ENCODE peak calls at places on chromosomes 6 and 20, in nine cellular contexts. One of them, this sample, is unnamed.

GRCh38 chr20:50163570-50164317 is 10.2 kb upstream of the PEDS1 start:
- DNase-seq in epithelial cell of esophagus: peak; percentile 59
- DNase-seq in foreskin fibroblast: peak; percentile 61
- DNase-seq in neural progenitor cell: no peak
- DNase-seq in keratinocyte: no peak
- DNase-seq in lower lobe of right lung: no peak
- DNase-seq in CD8-positive, alpha-beta T cell: no peak
- DNase-seq in A549: no peak
- DNase-seq in pancreas: no peak
- DNase-seq in this sample: peak; percentile 52

GRCh38 chr6:21885101-21885500 is 291.6 kb downstream of the SOX4 start:
- DNase-seq in pancreas: no peak
- DNase-seq in A549: no peak
- DNase-seq in keratinocyte: no peak
- DNase-seq in foreskin fibroblast: no peak
- DNase-seq in neural progenitor cell: no peak
- DNase-seq in lower lobe of right lung: no peak
- DNase-seq in epithelial cell of esophagus: no peak
- DNase-seq in CD8-positive, alpha-beta T cell: no peak
- DNase-seq in this sample: no peak

GRCh38 chr6:113699239-113699638 is 157.9 kb upstream of the MARCKS start:
- DNase-seq in lower lobe of right lung: no peak
- DNase-seq in foreskin fibroblast: no peak
- DNase-seq in epithelial cell of esophagus: no peak
- DNase-seq in CD8-positive, alpha-beta T cell: no peak
- DNase-seq in A549: no peak
- DNase-seq in neural progenitor cell: no peak
- DNase-seq in pancreas: no peak
- DNase-seq in keratinocyte: no peak
- DNase-seq in this sample: no peak

GRCh38 chr6:169075211-169075621 is 178.4 kb downstream of the THBS2 start:
- DNase-seq in keratinocyte: no peak
- DNase-seq in CD8-positive, alpha-beta T cell: no peak
- DNase-seq in lower lobe of right lung: no peak
- DNase-seq in A549: no peak
- DNase-seq in neural progenitor cell: no peak
- DNase-seq in epithelial cell of esophagus: no peak
- DNase-seq in foreskin fibroblast: peak; percentile 83
- DNase-seq in pancreas: no peak
- DNase-seq in this sample: peak; percentile 88

GRCh38 chr20:64212750-64213149 is 42.8 kb upstream of the PCMTD2 start:
- DNase-seq in foreskin fibroblast: peak; percentile 65
- DNase-seq in A549: no peak
- DNase-seq in epithelial cell of esophagus: no peak
- DNase-seq in CD8-positive, alpha-beta T cell: no peak
- DNase-seq in pancreas: no peak
- DNase-seq in neural progenitor cell: no peak
- DNase-seq in keratinocyte: no peak
- DNase-seq in lower lobe of right lung: no peak
- DNase-seq in this sample: peak; percentile 29

GRCh38 chr6:11509471-11509870 is 28.1 kb upstream of the TMEM170B start:
- DNase-seq in foreskin fibroblast: no peak
- DNase-seq in pancreas: no peak
- DNase-seq in lower lobe of right lung: no peak
- DNase-seq in epithelial cell of esophagus: no peak
- DNase-seq in keratinocyte: no peak
- DNase-seq in neural progenitor cell: no peak
- DNase-seq in CD8-positive, alpha-beta T cell: no peak
- DNase-seq in A549: no peak
- DNase-seq in this sample: no peak

GRCh38 chr6:82783587-82784253 is 281.9 kb downstream of the UBE3D start:
- DNase-seq in foreskin fibroblast: no peak
- DNase-seq in pancreas: no peak
- DNase-seq in lower lobe of right lung: no peak
- DNase-seq in keratinocyte: no peak
- DNase-seq in A549: peak; percentile 2
- DNase-seq in CD8-positive, alpha-beta T cell: no peak
- DNase-seq in epithelial cell of esophagus: no peak
- DNase-seq in neural progenitor cell: peak; percentile 73
- DNase-seq in this sample: no peak

GRCh38 chr6:114240800-114241199 is 102.0 kb downstream of the HS3ST5 start:
- DNase-seq in CD8-positive, alpha-beta T cell: no peak
- DNase-seq in epithelial cell of esophagus: peak; percentile 58
- DNase-seq in neural progenitor cell: no peak
- DNase-seq in A549: no peak
- DNase-seq in pancreas: no peak
- DNase-seq in foreskin fibroblast: no peak
- DNase-seq in lower lobe of right lung: no peak
- DNase-seq in keratinocyte: no peak
- DNase-seq in this sample: no peak

GRCh38 chr6:83879746-83880145 is 20.3 kb downstream of the CYB5R4 start:
- DNase-seq in foreskin fibroblast: no peak
- DNase-seq in lower lobe of right lung: no peak
- DNase-seq in CD8-positive, alpha-beta T cell: no peak
- DNase-seq in A549: no peak
- DNase-seq in keratinocyte: no peak
- DNase-seq in pancreas: no peak
- DNase-seq in neural progenitor cell: no peak
- DNase-seq in epithelial cell of esophagus: no peak
- DNase-seq in this sample: no peak

GRCh38 chr20:58175425-58175824 is 53.0 kb downstream of the ANKRD60 start:
- DNase-seq in pancreas: no peak
- DNase-seq in keratinocyte: no peak
- DNase-seq in A549: no peak
- DNase-seq in lower lobe of right lung: no peak
- DNase-seq in CD8-positive, alpha-beta T cell: no peak
- DNase-seq in epithelial cell of esophagus: no peak
- DNase-seq in foreskin fibroblast: no peak
- DNase-seq in neural progenitor cell: no peak
- DNase-seq in this sample: no peak
- TF ChIP-seq CTCF in pancreas: no peak
- TF ChIP-seq CTCF in keratinocyte: no peak
- TF ChIP-seq CTCF in A549: no peak
- TF ChIP-seq CTCF in lower lobe of right lung: no peak
- TF ChIP-seq CTCF in CD8-positive, alpha-beta T cell: no peak
- TF ChIP-seq CTCF in epithelial cell of esophagus: no peak
- TF ChIP-seq CTCF in foreskin fibroblast: no peak
- TF ChIP-seq CTCF in neural progenitor cell: no peak
- TF ChIP-seq CTCF in this sample: no peak

DNA sequence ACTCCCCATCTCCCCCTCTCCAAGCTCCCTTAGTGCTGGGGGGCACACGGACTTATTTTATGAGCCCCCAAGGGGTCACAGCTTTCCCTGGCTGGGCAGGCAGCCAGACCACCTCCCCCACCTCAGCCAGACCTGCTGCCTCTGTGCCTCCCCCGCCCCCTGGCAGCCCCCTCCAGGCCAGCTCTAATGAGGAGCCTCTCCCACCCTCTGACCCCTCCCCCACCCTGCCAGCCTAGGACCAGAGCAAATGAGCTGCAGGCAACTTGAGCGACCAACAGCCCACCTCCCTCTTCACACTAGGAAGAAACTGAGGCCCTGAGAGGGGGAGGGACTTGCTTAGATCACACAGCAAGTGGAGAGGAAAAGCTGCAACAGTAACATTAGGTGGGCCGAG is 1.9 kb downstream of the GDF5 start:
- DNase-seq in CD8-positive, alpha-beta T cell: no peak
- DNase-seq in A549: no peak
- DNase-seq in keratinocyte: no peak
- DNase-seq in foreskin fibroblast: no peak
- DNase-seq in pancreas: no peak
- DNase-seq in lower lobe of right lung: no peak
- DNase-seq in neural progenitor cell: peak; percentile 44
- DNase-seq in epithelial cell of esophagus: no peak
- DNase-seq in this sample: no peak
- H3K4me3 ChIP-seq in CD8-positive, alpha-beta T cell: no peak overlapping the region
- H3K4me3 ChIP-seq in A549: no peak overlapping the region
- H3K4me3 ChIP-seq in keratinocyte: no peak overlapping the region
- H3K4me3 ChIP-seq in foreskin fibroblast: peak overlapping the region; percentile 46
- H3K4me3 ChIP-seq in pancreas: no peak overlapping the region
- H3K4me3 ChIP-seq in lower lobe of right lung: no peak overlapping the region
- H3K4me3 ChIP-seq in neural progenitor cell: no peak overlapping the region
- H3K4me3 ChIP-seq in epithelial cell of esophagus: no peak overlapping the region
- H3K4me3 ChIP-seq in this sample: peak overlapping the region; percentile 56

GRCh38 chr6:7073082-7073783 is 34.5 kb upstream of the RREB1 start:
- DNase-seq in pancreas: no peak
- DNase-seq in neural progenitor cell: no peak
- DNase-seq in keratinocyte: no peak
- DNase-seq in lower lobe of right lung: no peak
- DNase-seq in A549: no peak
- DNase-seq in foreskin fibroblast: no peak
- DNase-seq in epithelial cell of esophagus: peak; percentile 63
- DNase-seq in CD8-positive, alpha-beta T cell: no peak
- DNase-seq in this sample: no peak
- TF ChIP-seq CTCF in pancreas: no peak
- TF ChIP-seq CTCF in neural progenitor cell: no peak
- TF ChIP-seq CTCF in keratinocyte: no peak
- TF ChIP-seq CTCF in lower lobe of right lung: no peak
- TF ChIP-seq CTCF in A549: no peak
- TF ChIP-seq CTCF in foreskin fibroblast: no peak
- TF ChIP-seq CTCF in epithelial cell of esophagus: no peak
- TF ChIP-seq CTCF in CD8-positive, alpha-beta T cell: no peak
- TF ChIP-seq CTCF in this sample: no peak

GRCh38 chr6:32191696-32192607 is 491 bp downstream of the GPSM3 start:
- DNase-seq in A549: no peak
- DNase-seq in lower lobe of right lung: no peak
- DNase-seq in foreskin fibroblast: no peak
- DNase-seq in epithelial cell of esophagus: no peak
- DNase-seq in keratinocyte: no peak
- DNase-seq in pancreas: peak; percentile 69
- DNase-seq in CD8-positive, alpha-beta T cell: peak; percentile 56
- DNase-seq in neural progenitor cell: no peak
- DNase-seq in this sample: no peak
- H3K4me3 ChIP-seq in A549: no peak overlapping the region
- H3K4me3 ChIP-seq in lower lobe of right lung: peak overlapping the region; percentile 76
- H3K4me3 ChIP-seq in foreskin fibroblast: no peak overlapping the region
- H3K4me3 ChIP-seq in epithelial cell of esophagus: no peak overlapping the region
- H3K4me3 ChIP-seq in keratinocyte: no peak overlapping the region
- H3K4me3 ChIP-seq in pancreas: no peak overlapping the region
- H3K4me3 ChIP-seq in CD8-positive, alpha-beta T cell: peak overlapping the region; percentile 78
- H3K4me3 ChIP-seq in neural progenitor cell: no peak overlapping the region
- H3K4me3 ChIP-seq in this sample: no peak overlapping the region

GRCh38 chr20:34475979-34476736 is 40.1 kb upstream of the DYNLRB1 start:
- DNase-seq in pancreas: peak; percentile 52
- DNase-seq in CD8-positive, alpha-beta T cell: peak; percentile 54
- DNase-seq in lower lobe of right lung: peak; percentile 60
- DNase-seq in epithelial cell of esophagus: peak; percentile 21
- DNase-seq in keratinocyte: no peak
- DNase-seq in neural progenitor cell: peak; percentile 8
- DNase-seq in A549: peak; percentile 40
- DNase-seq in foreskin fibroblast: no peak
- DNase-seq in this sample: peak; percentile 23
- TF ChIP-seq CTCF in pancreas: peak; percentile 43
- TF ChIP-seq CTCF in CD8-positive, alpha-beta T cell: peak; percentile 54
- TF ChIP-seq CTCF in lower lobe of right lung: peak; percentile 64
- TF ChIP-seq CTCF in epithelial cell of esophagus: peak; percentile 27
- TF ChIP-seq CTCF in keratinocyte: no peak
- TF ChIP-seq CTCF in neural progenitor cell: no peak
- TF ChIP-seq CTCF in A549: peak; percentile 84
- TF ChIP-seq CTCF in foreskin fibroblast: peak; percentile 20
- TF ChIP-seq CTCF in this sample: peak; percentile 51

GRCh38 chr6:97915537-97915936 is 632.5 kb upstream of the MMS22L start:
- DNase-seq in foreskin fibroblast: no peak
- DNase-seq in neural progenitor cell: no peak
- DNase-seq in CD8-positive, alpha-beta T cell: no peak
- DNase-seq in lower lobe of right lung: no peak
- DNase-seq in epithelial cell of esophagus: no peak
- DNase-seq in A549: no peak
- DNase-seq in pancreas: no peak
- DNase-seq in keratinocyte: no peak
- DNase-seq in this sample: no peak
- H3K4me3 ChIP-seq in foreskin fibroblast: no peak overlapping the region
- H3K4me3 ChIP-seq in neural progenitor cell: no peak overlapping the region
- H3K4me3 ChIP-seq in CD8-positive, alpha-beta T cell: no peak overlapping the region
- H3K4me3 ChIP-seq in lower lobe of right lung: no peak overlapping the region
- H3K4me3 ChIP-seq in epithelial cell of esophagus: no peak overlapping the region
- H3K4me3 ChIP-seq in A549: no peak overlapping the region
- H3K4me3 ChIP-seq in pancreas: no peak overlapping the region
- H3K4me3 ChIP-seq in keratinocyte: no peak overlapping the region
- H3K4me3 ChIP-seq in this sample: no peak overlapping the region

DNA sequence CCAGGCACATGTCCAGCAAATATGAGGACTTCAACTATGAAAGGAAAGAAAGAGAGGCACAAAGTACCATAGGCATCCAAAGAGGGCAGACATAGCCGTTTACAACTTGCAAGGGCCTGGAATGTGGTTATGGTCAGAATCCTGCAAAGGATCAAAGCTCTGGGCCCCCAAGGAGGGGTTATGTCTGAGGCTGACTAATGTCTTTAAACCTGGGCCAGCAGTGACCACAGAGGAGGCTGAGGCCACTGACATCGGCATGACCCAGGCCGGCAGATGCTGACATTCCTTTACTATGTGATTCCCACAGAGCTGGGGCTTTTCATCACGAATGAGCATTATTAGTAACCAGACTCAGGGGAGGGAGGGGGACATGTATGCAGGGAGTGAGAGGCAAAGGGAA is 861.1 kb downstream of the DHX35 start:
- DNase-seq in neural progenitor cell: no peak
- DNase-seq in epithelial cell of esophagus: no peak
- DNase-seq in CD8-positive, alpha-beta T cell: no peak
- DNase-seq in pancreas: no peak
- DNase-seq in keratinocyte: no peak
- DNase-seq in lower lobe of right lung: no peak
- DNase-seq in A549: no peak
- DNase-seq in foreskin fibroblast: peak; percentile 6
- DNase-seq in this sample: peak; percentile 96
- TF ChIP-seq CTCF in neural progenitor cell: no peak
- TF ChIP-seq CTCF in epithelial cell of esophagus: no peak
- TF ChIP-seq CTCF in CD8-positive, alpha-beta T cell: no peak
- TF ChIP-seq CTCF in pancreas: no peak
- TF ChIP-seq CTCF in keratinocyte: no peak
- TF ChIP-seq CTCF in lower lobe of right lung: no peak
- TF ChIP-seq CTCF in A549: no peak
- TF ChIP-seq CTCF in foreskin fibroblast: no peak
- TF ChIP-seq CTCF in this sample: no peak

GRCh38 chr6:157764346-157765068 is 58.5 kb upstream of the SNX9 start:
- DNase-seq in foreskin fibroblast: peak; percentile 100
- DNase-seq in keratinocyte: peak; percentile 99
- DNase-seq in CD8-positive, alpha-beta T cell: peak; percentile 78
- DNase-seq in pancreas: no peak
- DNase-seq in neural progenitor cell: peak; percentile 15
- DNase-seq in epithelial cell of esophagus: peak; percentile 100
- DNase-seq in lower lobe of right lung: peak; percentile 80
- DNase-seq in A549: peak; percentile 68
- DNase-seq in this sample: peak; percentile 100
- H3K4me3 ChIP-seq in foreskin fibroblast: no peak overlapping the region
- H3K4me3 ChIP-seq in keratinocyte: peak overlapping the region; percentile 34
- H3K4me3 ChIP-seq in CD8-positive, alpha-beta T cell: peak overlapping the region; percentile 10
- H3K4me3 ChIP-seq in pancreas: no peak overlapping the region
- H3K4me3 ChIP-seq in neural progenitor cell: no peak overlapping the region
- H3K4me3 ChIP-seq in epithelial cell of esophagus: no peak overlapping the region
- H3K4me3 ChIP-seq in lower lobe of right lung: peak overlapping the region; percentile 12
- H3K4me3 ChIP-seq in A549: no peak overlapping the region
- H3K4me3 ChIP-seq in this sample: no peak overlapping the region